ENCODE peak calls at places on chromosomes 11 and 22, in six cellular contexts. H, Z, P, T, G and F are unnamed samples.
A peak's percentile ranks its signal among the peaks of the same experiment; 100 is the strongest.

GRCh38 chr11:91293119-91293518 is 931.5 kb upstream of the FAT3 start:
- DNase-seq in G (no peak), P (no peak), H (no peak), Z (no peak), T (no peak), F (no peak)

GRCh38 chr22:37533995-37534394 is 14.8 kb upstream of the CARD10 start:
- DNase-seq in T (no peak), H (no peak), G (no peak), Z (no peak), P (peak; percentile 34), F (no peak)

GRCh38 chr11:111456086-111456858 is 55.9 kb downstream of the BTG4 start:
- DNase-seq in Z (no peak), G (no peak), T (peak; percentile 7), H (no peak), P (no peak), F (no peak)

GRCh38 chr11:3221408-3222002 is 2.9 kb upstream of the MRGPRG start:
- DNase-seq in Z (no peak), G (no peak), T (peak; percentile 52), P (no peak), H (no peak), F (no peak)

GRCh38 chr11:71325418-71326327 is 73.3 kb upstream of the SHANK2 start:
- DNase-seq in Z (no peak), T (no peak), G (no peak), H (no peak), P (no peak), F (no peak)

GRCh38 chr22:43262990-43263644 is 76.2 kb upstream of the TTLL12 start:
- DNase-seq in H (peak; percentile 25), P (no peak), G (peak; percentile 85), Z (no peak), T (no peak), F (no peak)

GRCh38 chr11:1221848-1222311 is 986 bp upstream of the MUC5B start:
- DNase-seq in Z (no peak), G (no peak), P (no peak), T (peak; percentile 27), H (no peak), F (no peak)

GRCh38 chr11:88827018-88827676 is 238.6 kb downstream of the GRM5 start:
- DNase-seq in G (no peak), P (no peak), H (no peak), T (no peak), Z (no peak), F (no peak)

GRCh38 chr11:69702239-69702668 is 1.6 kb downstream of the FGF19 start:
- DNase-seq in P (no peak), G (peak; percentile 69), T (no peak), Z (no peak), H (no peak), F (no peak)

GRCh38 chr11:118437046-118437735 is 899 bp downstream of the KMT2A start:
- DNase-seq in G (peak; percentile 10), H (peak; percentile 94), T (peak; percentile 57), P (no peak), Z (no peak), F (peak; percentile 49)

GRCh38 chr22:44107341-44107740 is 73.4 kb upstream of the PARVG start:
- DNase-seq in T (no peak), Z (peak; percentile 46), P (no peak), G (no peak), H (no peak), F (no peak)

GRCh38 chr11:123568367-123568870 is 86.0 kb downstream of the SCN3B start:
- DNase-seq in T (no peak), Z (no peak), G (no peak), P (no peak), H (no peak), F (no peak)

GRCh38 chr11:10664005-10664404 is 29.6 kb downstream of the IRAG1 start:
- DNase-seq in Z (no peak), G (no peak), T (no peak), P (no peak), H (no peak), F (no peak)

GRCh38 chr11:91158901-91159537 is 936.2 kb upstream of the CHORDC1 start:
- DNase-seq in P (no peak), G (no peak), T (no peak), Z (no peak), H (no peak), F (no peak)

GRCh38 chr11:116422556-116422955 is 350.2 kb downstream of the BUD13 start:
- DNase-seq in T (no peak), G (no peak), H (no peak), Z (no peak), P (no peak), F (no peak)

GRCh38 chr11:5380740-5381342 is 2.8 kb upstream of the OR51M1 start:
- DNase-seq in Z (peak; percentile 31), H (peak; percentile 53), P (peak; percentile 36), T (peak; percentile 40), G (peak; percentile 52), F (peak; percentile 13)

GRCh38 chr11:125164422-125165110 is at the start of gene PKNOX2:
- DNase-seq in Z (no peak), P (peak; percentile 3), H (peak; percentile 71), G (peak; percentile 15), T (peak; percentile 95), F (peak; percentile 98)

GRCh38 chr22:26494506-26494905 is 10.8 kb downstream of the SRRD start:
- DNase-seq in P (no peak), G (no peak), T (no peak), H (no peak), Z (no peak), F (no peak)

GRCh38 chr11:47408598-47409439 is 429 bp downstream of the SLC39A13 start:
- DNase-seq in H (no peak), T (peak; percentile 81), G (no peak), Z (no peak), P (no peak), F (peak; percentile 63)

GRCh38 chr11:73219396-73220285 is 1.6 kb downstream of the P2RY2 start:
- DNase-seq in G (no peak), P (no peak), Z (no peak), H (no peak), T (no peak), F (no peak)

GRCh38 chr11:64372802-64373597 is 14.0 kb downstream of the RPS6KA4 start:
- DNase-seq in H (peak; percentile 95), G (peak; percentile 51), Z (no peak), P (peak; percentile 92), T (peak; percentile 90), F (peak; percentile 46)

GRCh38 chr11:1140642-1141490 is 16.9 kb upstream of the MUC5AC start:
- DNase-seq in H (no peak), G (no peak), P (no peak), Z (no peak), T (no peak), F (no peak)

GRCh38 chr11:76524461-76524860 is 79.6 kb downstream of the EMSY start:
- DNase-seq in G (peak; percentile 36), H (no peak), Z (no peak), P (peak; percentile 24), T (no peak), F (no peak)

GRCh38 chr22:20588092-20588842 is 80.9 kb downstream of the MED15 start:
- DNase-seq in G (no peak), Z (no peak), T (no peak), P (no peak), H (no peak), F (no peak)
- TF ChIP-seq JUND in G (no peak), Z (no peak), T (no peak), P (no peak), H (no peak), F (no peak)

GRCh38 chr11:94623120-94623735 is 56.1 kb downstream of the PIWIL4 start:
- DNase-seq in T (peak; percentile 77), P (peak; percentile 88), H (peak; percentile 70), G (peak; percentile 74), Z (peak; percentile 43), F (peak; percentile 90)
- TF ChIP-seq JUND in T (no peak), P (no peak), H (peak; percentile 54), G (no peak), Z (no peak), F (no peak)

DNA sequence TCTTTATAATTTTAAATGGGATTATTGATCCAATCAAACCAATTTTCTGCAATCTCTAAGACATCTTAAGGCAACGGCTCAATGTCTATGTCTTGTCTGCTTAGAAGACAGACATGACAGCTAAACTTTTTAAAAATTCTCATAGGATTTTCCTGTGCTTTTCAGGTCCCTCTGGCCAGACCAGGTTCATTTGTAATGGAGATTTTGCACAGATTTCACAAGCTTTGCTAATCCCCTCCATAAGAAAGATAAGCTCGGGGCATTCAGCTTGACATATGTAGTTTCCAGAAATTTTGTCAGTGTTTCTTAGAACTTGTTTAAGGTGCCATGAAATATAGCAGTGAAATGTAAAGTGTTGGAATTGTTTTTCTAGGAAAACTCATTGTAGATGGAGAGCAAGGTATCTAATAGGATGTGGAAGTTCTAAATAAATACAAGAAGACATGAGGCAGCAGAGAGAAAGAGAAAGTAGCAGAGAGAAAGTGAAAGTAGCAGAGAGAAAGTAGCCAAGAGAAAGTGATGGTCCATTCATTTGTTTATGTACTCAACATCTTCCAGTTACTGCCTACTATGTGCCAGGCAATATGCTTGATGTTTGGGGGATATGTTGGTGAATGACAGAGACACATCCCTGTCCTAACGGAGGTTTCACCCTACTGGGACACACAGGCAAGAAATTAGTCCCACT is 219.1 kb upstream of the ARHGAP42 start:
- DNase-seq in P (no peak), T (no peak), H (no peak), Z (no peak), G (no peak), F (no peak)
- TF ChIP-seq JUND in P (no peak), T (no peak), H (no peak), Z (no peak), G (no peak), F (no peak)

GRCh38 chr22:49306632-49306975 is 521.1 kb downstream of the BRD1 start:
- DNase-seq in G (no peak), P (no peak), H (no peak), T (no peak), Z (no peak), F (no peak)
- TF ChIP-seq JUND in G (no peak), P (no peak), H (no peak), T (no peak), Z (no peak), F (no peak)

GRCh38 chr11:35617316-35617686 is 959 bp upstream of the FJX1 start:
- DNase-seq in P (no peak), T (no peak), Z (no peak), G (no peak), H (no peak), F (no peak)

GRCh38 chr11:35615911-35616900 is 2.1 kb upstream of the FJX1 start:
- DNase-seq in P (no peak), T (peak; percentile 52), Z (no peak), H (peak; percentile 62), G (peak; percentile 27), F (peak; percentile 69)

GRCh38 chr11:35618497-35619029 is 303 bp downstream of the FJX1 start:
- DNase-seq in G (no peak), H (peak; percentile 45), T (peak; percentile 78), Z (no peak), P (no peak), F (peak; percentile 59)

GRCh38 chr11:35617687-35618496 is at the start of gene FJX1:
- DNase-seq in Z (peak; percentile 44), P (no peak), G (peak; percentile 17), T (peak; percentile 96), H (peak; percentile 78), F (peak; percentile 89)

DNA sequence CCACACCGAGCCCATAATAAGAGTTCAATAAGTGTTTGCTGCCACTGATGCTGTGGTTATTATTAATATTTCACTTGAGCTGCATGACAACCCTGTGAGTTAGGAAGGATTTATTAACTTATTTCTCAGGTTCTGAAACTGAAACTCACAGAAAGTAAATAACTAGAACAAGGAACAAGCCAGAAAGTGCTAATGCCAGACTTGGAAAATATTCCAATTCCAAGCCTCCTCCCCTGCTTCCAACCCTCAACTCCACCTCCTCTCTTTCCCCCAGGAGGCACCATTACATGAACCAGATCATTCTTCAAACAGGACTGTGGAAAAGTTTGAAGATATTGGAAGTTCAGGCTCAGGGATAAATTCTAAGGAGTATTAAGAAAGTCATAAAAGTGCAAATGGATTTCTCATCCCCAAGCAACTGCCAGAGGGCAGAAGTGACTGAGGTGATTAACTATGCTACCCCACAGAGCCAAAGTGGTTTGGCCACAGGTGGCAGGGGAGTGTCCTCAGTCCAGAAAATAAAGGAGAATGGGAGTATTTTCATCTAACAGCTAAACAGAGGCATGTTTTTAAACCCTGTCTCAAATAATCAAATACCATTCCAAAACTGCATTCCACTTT is 3.2 kb upstream of the FJX1 start:
- DNase-seq in G (no peak), P (no peak), Z (no peak), H (no peak), T (no peak), F (no peak)
- TF ChIP-seq JUND in G (no peak), P (no peak), Z (no peak), H (no peak), T (no peak), F (no peak)